ENCODE peak calls at places on chromosomes 11 and 22, in four cellular contexts. Y is left colon, U is Calu3, P is skeletal muscle cell. C is an unnamed sample.

GRCh38 chr11:33027233-33027632 is 11.6 kb downstream of the DEPDC7 start:
- DNase-seq in Y (no peak), U (no peak), P (no peak), C (no peak)

GRCh38 chr11:13220148-13220547 is 57.4 kb upstream of the BMAL1 start:
- DNase-seq in Y (no peak), U (no peak), P (no peak), C (no peak)

GRCh38 chr11:10350341-10350740 is 45.5 kb downstream of the ADM start:
- DNase-seq in Y (no peak), U (peak; percentile 44), P (peak; percentile 47), C (no peak)

GRCh38 chr22:23862103-23862502 is 4.4 kb downstream of the SLC2A11 start:
- DNase-seq in Y (no peak), U (peak; percentile 60), P (no peak), C (no peak)

GRCh38 chr11:15473954-15474837 is 359.5 kb downstream of the INSC start:
- DNase-seq in Y (no peak), U (no peak), P (no peak), C (no peak)

GRCh38 chr22:39638958-39639357 is 68.4 kb downstream of the CACNA1I start:
- DNase-seq in Y (no peak), U (no peak), P (no peak), C (no peak)

GRCh38 chr22:29030618-29031235 is 30.9 kb downstream of the C22orf31 start:
- DNase-seq in Y (peak; percentile 88), U (peak; percentile 94), P (peak; percentile 48), C (peak; percentile 14)

GRCh38 chr11:57638005-57638760 is 11.5 kb downstream of the YPEL4 start:
- DNase-seq in Y (no peak), U (peak; percentile 41), P (peak; percentile 58), C (peak; percentile 42)

GRCh38 chr22:38456841-38457699 is 2.1 kb upstream of the KCNJ4 start:
- DNase-seq in Y (no peak), U (no peak), P (no peak), C (no peak)

GRCh38 chr11:69916806-69917387 is 97.7 kb upstream of the FGF3 start:
- DNase-seq in Y (no peak), U (no peak), P (no peak), C (no peak)

GRCh38 chr11:82775736-82776346 is 42.2 kb upstream of the FAM181B start:
- DNase-seq in Y (peak; percentile 27), U (peak; percentile 57), P (no peak), C (peak; percentile 59)

GRCh38 chr22:19175602-19176174 is 2.8 kb downstream of the SLC25A1 start:
- DNase-seq in Y (peak; percentile 18), U (no peak), P (no peak), C (no peak)

GRCh38 chr11:122690801-122691649 is 35.5 kb downstream of the UBASH3B start:
- DNase-seq in Y (no peak), U (no peak), P (no peak), C (no peak)

GRCh38 chr22:45880732-45881523 is 96.0 kb downstream of the WNT7B start:
- DNase-seq in Y (no peak), U (no peak), P (no peak), C (peak; percentile 37)

GRCh38 chr22:20128902-20129746 is 2.5 kb upstream of the ZDHHC8 start:
- DNase-seq in Y (peak; percentile 37), U (peak; percentile 34), P (no peak), C (no peak)

GRCh38 chr11:119091083-119091650 is 6.5 kb downstream of the HMBS start:
- DNase-seq in Y (no peak), U (no peak), P (no peak), C (no peak)

GRCh38 chr11:131038597-131038996 is 122.3 kb upstream of the SNX19 start:
- DNase-seq in Y (no peak), U (no peak), P (no peak), C (peak; percentile 33)

GRCh38 chr11:13486926-13487660 is 8.7 kb downstream of the PTH start:
- DNase-seq in Y (peak; percentile 68), U (peak; percentile 84), P (no peak), C (peak; percentile 12)

GRCh38 chr22:26783886-26784285 is 126.5 kb downstream of the MIAT start:
- DNase-seq in Y (no peak), U (peak; percentile 5), P (peak; percentile 14), C (no peak)

GRCh38 chr11:68983816-68984215 is 3.0 kb upstream of the MRGPRD start:
- DNase-seq in Y (no peak), U (no peak), P (no peak), C (no peak)

GRCh38 chr22:19848298-19849224 is 6.1 kb downstream of the GNB1L start:
- DNase-seq in Y (no peak), U (peak; percentile 87), P (no peak), C (no peak)

GRCh38 chr11:61688368-61689163 is 8.4 kb downstream of the DAGLA start:
- DNase-seq in Y (peak; percentile 80), U (no peak), P (no peak), C (peak; percentile 37)

GRCh38 chr11:133892584-133893380 is 47.5 kb upstream of the SPATA19 start:
- DNase-seq in Y (no peak), U (no peak), P (no peak), C (no peak)

GRCh38 chr11:77981346-77981947 is 13.0 kb downstream of the INTS4 start:
- DNase-seq in Y (no peak), U (no peak), P (no peak), C (peak; percentile 62)

GRCh38 chr22:44668190-44668885 is 33.7 kb upstream of the PRR5 start:
- DNase-seq in Y (peak; percentile 34), U (no peak), P (no peak), C (no peak)

GRCh38 chr11:101453682-101454081 is 130.1 kb downstream of the TRPC6 start:
- DNase-seq in Y (no peak), U (no peak), P (no peak), C (no peak)

GRCh38 chr22:41445171-41446056 is 1.2 kb downstream of the TOB2 start:
- DNase-seq in Y (peak; percentile 40), U (no peak), P (no peak), C (no peak)

GRCh38 chr11:10314199-10315072 is 9.6 kb downstream of the ADM start:
- DNase-seq in Y (no peak), U (no peak), P (no peak), C (peak; percentile 77)

GRCh38 chr11:110856993-110857812 is 145.0 kb upstream of the ARHGAP20 start:
- DNase-seq in Y (no peak), U (no peak), P (no peak), C (no peak)

GRCh38 chr22:36565686-36566085 is 36.7 kb upstream of the EIF3D start:
- DNase-seq in Y (no peak), U (no peak), P (no peak), C (no peak)

GRCh38 chr11:22347857-22348496 is 9.8 kb downstream of the SLC17A6 start:
- DNase-seq in Y (no peak), U (no peak), P (no peak), C (no peak)